ENCODE peak calls at places on chromosomes 12 and 14, in seven cellular contexts. One of them, this sample, is unnamed.

GRCh38 chr14:35963209-35963608 is 137.1 kb downstream of the BRMS1L start:
- DNase-seq in AG10803: no peak
- DNase-seq in aorta: no peak
- DNase-seq in cardiac fibroblast: no peak
- DNase-seq in foreskin fibroblast: no peak
- DNase-seq in left ventricle myocardium inferior: no peak
- DNase-seq in CD8-positive, alpha-beta memory T cell: no peak
- DNase-seq in this sample: no peak

GRCh38 chr14:21917699-21918436 is 244.2 kb upstream of the OR4E1 start:
- DNase-seq in AG10803: peak; percentile 34
- DNase-seq in aorta: no peak
- DNase-seq in cardiac fibroblast: peak; percentile 63
- DNase-seq in foreskin fibroblast: peak; percentile 1
- DNase-seq in left ventricle myocardium inferior: no peak
- DNase-seq in CD8-positive, alpha-beta memory T cell: no peak
- DNase-seq in this sample: peak; percentile 57

GRCh38 chr12:98345308-98345876 is 170.0 kb upstream of the TMPO start:
- DNase-seq in AG10803: no peak
- DNase-seq in aorta: no peak
- DNase-seq in cardiac fibroblast: no peak
- DNase-seq in foreskin fibroblast: no peak
- DNase-seq in left ventricle myocardium inferior: no peak
- DNase-seq in CD8-positive, alpha-beta memory T cell: no peak
- DNase-seq in this sample: no peak

GRCh38 chr12:132459270-132459669 is 30.7 kb upstream of the FBRSL1 start:
- DNase-seq in AG10803: no peak
- DNase-seq in aorta: no peak
- DNase-seq in cardiac fibroblast: no peak
- DNase-seq in foreskin fibroblast: no peak
- DNase-seq in left ventricle myocardium inferior: no peak
- DNase-seq in CD8-positive, alpha-beta memory T cell: no peak
- DNase-seq in this sample: no peak

GRCh38 chr12:25644964-25645363 is 91.9 kb upstream of the LMNTD1 start:
- DNase-seq in AG10803: peak; percentile 52
- DNase-seq in aorta: no peak
- DNase-seq in cardiac fibroblast: peak; percentile 18
- DNase-seq in foreskin fibroblast: peak; percentile 24
- DNase-seq in left ventricle myocardium inferior: no peak
- DNase-seq in CD8-positive, alpha-beta memory T cell: no peak
- DNase-seq in this sample: peak; percentile 64

GRCh38 chr12:98469108-98469507 is 46.3 kb upstream of the TMPO start:
- DNase-seq in AG10803: no peak
- DNase-seq in aorta: no peak
- DNase-seq in cardiac fibroblast: no peak
- DNase-seq in foreskin fibroblast: no peak
- DNase-seq in left ventricle myocardium inferior: no peak
- DNase-seq in CD8-positive, alpha-beta memory T cell: no peak
- DNase-seq in this sample: no peak

GRCh38 chr14:93941293-93941910 is 14.3 kb downstream of the FAM181A start:
- DNase-seq in AG10803: peak; percentile 22
- DNase-seq in aorta: peak; percentile 64
- DNase-seq in cardiac fibroblast: peak; percentile 53
- DNase-seq in foreskin fibroblast: peak; percentile 40
- DNase-seq in left ventricle myocardium inferior: no peak
- DNase-seq in CD8-positive, alpha-beta memory T cell: no peak
- DNase-seq in this sample: peak; percentile 13

GRCh38 chr14:100804558-100805309 is 21.2 kb upstream of the MEG3 start:
- DNase-seq in AG10803: no peak
- DNase-seq in aorta: peak; percentile 6
- DNase-seq in cardiac fibroblast: no peak
- DNase-seq in foreskin fibroblast: no peak
- DNase-seq in left ventricle myocardium inferior: no peak
- DNase-seq in CD8-positive, alpha-beta memory T cell: no peak
- DNase-seq in this sample: no peak

GRCh38 chr12:105053116-105053572 is 31.1 kb downstream of the ALDH1L2 start:
- DNase-seq in AG10803: peak; percentile 80
- DNase-seq in aorta: peak; percentile 75
- DNase-seq in cardiac fibroblast: peak; percentile 85
- DNase-seq in foreskin fibroblast: peak; percentile 75
- DNase-seq in left ventricle myocardium inferior: peak; percentile 58
- DNase-seq in CD8-positive, alpha-beta memory T cell: peak; percentile 52
- DNase-seq in this sample: peak; percentile 86

GRCh38 chr12:48814313-48815280 is 3.7 kb upstream of the CACNB3 start:
- DNase-seq in AG10803: peak; percentile 73
- DNase-seq in aorta: peak; percentile 90
- DNase-seq in cardiac fibroblast: peak; percentile 85
- DNase-seq in foreskin fibroblast: peak; percentile 82
- DNase-seq in left ventricle myocardium inferior: peak; percentile 84
- DNase-seq in CD8-positive, alpha-beta memory T cell: peak; percentile 69
- DNase-seq in this sample: peak; percentile 75

GRCh38 chr12:88420460-88420859 is 159.8 kb downstream of the KITLG start:
- DNase-seq in AG10803: peak; percentile 92
- DNase-seq in aorta: no peak
- DNase-seq in cardiac fibroblast: peak; percentile 78
- DNase-seq in foreskin fibroblast: peak; percentile 88
- DNase-seq in left ventricle myocardium inferior: no peak
- DNase-seq in CD8-positive, alpha-beta memory T cell: no peak
- DNase-seq in this sample: peak; percentile 96

GRCh38 chr14:105850853-105851581 is 324.6 kb downstream of the TMEM121 start:
- DNase-seq in AG10803: no peak
- DNase-seq in aorta: no peak
- DNase-seq in cardiac fibroblast: no peak
- DNase-seq in foreskin fibroblast: no peak
- DNase-seq in left ventricle myocardium inferior: no peak
- DNase-seq in CD8-positive, alpha-beta memory T cell: no peak
- DNase-seq in this sample: no peak

GRCh38 chr14:26596722-26597030 is 1.2 kb downstream of the NOVA1 start:
- DNase-seq in AG10803: no peak
- DNase-seq in aorta: no peak
- DNase-seq in cardiac fibroblast: peak; percentile 36
- DNase-seq in foreskin fibroblast: no peak
- DNase-seq in left ventricle myocardium inferior: peak; percentile 13
- DNase-seq in CD8-positive, alpha-beta memory T cell: no peak
- DNase-seq in this sample: peak; percentile 34

GRCh38 chr12:75699728-75700496 is 188.5 kb upstream of the KRR1 start:
- DNase-seq in AG10803: no peak
- DNase-seq in aorta: no peak
- DNase-seq in cardiac fibroblast: peak; percentile 89
- DNase-seq in foreskin fibroblast: peak; percentile 82
- DNase-seq in left ventricle myocardium inferior: no peak
- DNase-seq in CD8-positive, alpha-beta memory T cell: no peak
- DNase-seq in this sample: peak; percentile 79

GRCh38 chr14:21768116-21768874 is 94.7 kb upstream of the OR4E1 start:
- DNase-seq in AG10803: no peak
- DNase-seq in aorta: no peak
- DNase-seq in cardiac fibroblast: peak; percentile 12
- DNase-seq in foreskin fibroblast: no peak
- DNase-seq in left ventricle myocardium inferior: no peak
- DNase-seq in CD8-positive, alpha-beta memory T cell: no peak
- DNase-seq in this sample: no peak

GRCh38 chr14:61950340-61950739 is 188.1 kb downstream of the SNAPC1 start:
- DNase-seq in AG10803: no peak
- DNase-seq in aorta: no peak
- DNase-seq in cardiac fibroblast: no peak
- DNase-seq in foreskin fibroblast: peak; percentile 59
- DNase-seq in left ventricle myocardium inferior: no peak
- DNase-seq in CD8-positive, alpha-beta memory T cell: no peak
- DNase-seq in this sample: no peak

GRCh38 chr12:28767836-28768348 is 381.2 kb upstream of the FAR2 start:
- DNase-seq in AG10803: no peak
- DNase-seq in aorta: no peak
- DNase-seq in cardiac fibroblast: peak; percentile 12
- DNase-seq in foreskin fibroblast: no peak
- DNase-seq in left ventricle myocardium inferior: no peak
- DNase-seq in CD8-positive, alpha-beta memory T cell: no peak
- DNase-seq in this sample: peak; percentile 41

GRCh38 chr12:66139328-66139727 is 8.8 kb upstream of the LLPH start:
- DNase-seq in AG10803: no peak
- DNase-seq in aorta: no peak
- DNase-seq in cardiac fibroblast: no peak
- DNase-seq in foreskin fibroblast: no peak
- DNase-seq in left ventricle myocardium inferior: no peak
- DNase-seq in CD8-positive, alpha-beta memory T cell: no peak
- DNase-seq in this sample: no peak

DNA sequence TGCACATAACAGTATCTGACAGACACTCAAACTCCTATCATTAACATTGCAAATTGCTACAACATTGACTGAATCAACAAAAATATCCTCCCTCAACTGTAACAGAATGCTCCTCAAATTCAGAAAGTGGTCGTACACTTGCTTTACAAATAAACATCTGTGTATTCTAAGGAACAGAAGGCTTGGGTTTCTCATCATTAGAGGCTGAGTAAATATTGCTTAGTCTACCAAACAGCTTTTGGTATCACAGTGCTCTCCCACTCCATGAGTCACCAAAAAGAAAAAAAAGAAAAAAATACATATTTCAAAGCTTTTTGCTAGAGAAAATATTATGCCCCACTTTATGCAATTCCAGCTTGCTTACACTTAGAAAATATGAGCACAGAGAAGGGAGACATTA is 23.9 kb downstream of the FERMT2 start:
- DNase-seq in AG10803: peak; percentile 48
- DNase-seq in aorta: no peak
- DNase-seq in cardiac fibroblast: peak; percentile 51
- DNase-seq in foreskin fibroblast: peak; percentile 21
- DNase-seq in left ventricle myocardium inferior: no peak
- DNase-seq in CD8-positive, alpha-beta memory T cell: no peak
- DNase-seq in this sample: peak; percentile 70
- H3K4me3 ChIP-seq in AG10803: no peak overlapping the region
- H3K4me3 ChIP-seq in aorta: no peak overlapping the region
- H3K4me3 ChIP-seq in cardiac fibroblast: no peak overlapping the region
- H3K4me3 ChIP-seq in foreskin fibroblast: no peak overlapping the region
- H3K4me3 ChIP-seq in left ventricle myocardium inferior: no peak overlapping the region
- H3K4me3 ChIP-seq in CD8-positive, alpha-beta memory T cell: no peak overlapping the region
- H3K4me3 ChIP-seq in this sample: no peak overlapping the region

GRCh38 chr12:7642287-7642686 is 23.4 kb downstream of the APOBEC1 start:
- DNase-seq in AG10803: no peak
- DNase-seq in aorta: no peak
- DNase-seq in cardiac fibroblast: no peak
- DNase-seq in foreskin fibroblast: no peak
- DNase-seq in left ventricle myocardium inferior: no peak
- DNase-seq in CD8-positive, alpha-beta memory T cell: no peak
- DNase-seq in this sample: no peak

GRCh38 chr12:7637641-7638040 is 28.1 kb downstream of the APOBEC1 start:
- DNase-seq in AG10803: no peak
- DNase-seq in aorta: no peak
- DNase-seq in cardiac fibroblast: no peak
- DNase-seq in foreskin fibroblast: no peak
- DNase-seq in left ventricle myocardium inferior: no peak
- DNase-seq in CD8-positive, alpha-beta memory T cell: no peak
- DNase-seq in this sample: no peak

GRCh38 chr12:7638064-7638763 is 27.5 kb downstream of the APOBEC1 start:
- DNase-seq in AG10803: no peak
- DNase-seq in aorta: no peak
- DNase-seq in cardiac fibroblast: no peak
- DNase-seq in foreskin fibroblast: no peak
- DNase-seq in left ventricle myocardium inferior: no peak
- DNase-seq in CD8-positive, alpha-beta memory T cell: no peak
- DNase-seq in this sample: no peak

GRCh38 chr12:7642876-7643309 is 22.8 kb downstream of the APOBEC1 start:
- DNase-seq in AG10803: no peak
- DNase-seq in aorta: no peak
- DNase-seq in cardiac fibroblast: peak; percentile 17
- DNase-seq in foreskin fibroblast: no peak
- DNase-seq in left ventricle myocardium inferior: no peak
- DNase-seq in CD8-positive, alpha-beta memory T cell: no peak
- DNase-seq in this sample: peak; percentile 12

DNA sequence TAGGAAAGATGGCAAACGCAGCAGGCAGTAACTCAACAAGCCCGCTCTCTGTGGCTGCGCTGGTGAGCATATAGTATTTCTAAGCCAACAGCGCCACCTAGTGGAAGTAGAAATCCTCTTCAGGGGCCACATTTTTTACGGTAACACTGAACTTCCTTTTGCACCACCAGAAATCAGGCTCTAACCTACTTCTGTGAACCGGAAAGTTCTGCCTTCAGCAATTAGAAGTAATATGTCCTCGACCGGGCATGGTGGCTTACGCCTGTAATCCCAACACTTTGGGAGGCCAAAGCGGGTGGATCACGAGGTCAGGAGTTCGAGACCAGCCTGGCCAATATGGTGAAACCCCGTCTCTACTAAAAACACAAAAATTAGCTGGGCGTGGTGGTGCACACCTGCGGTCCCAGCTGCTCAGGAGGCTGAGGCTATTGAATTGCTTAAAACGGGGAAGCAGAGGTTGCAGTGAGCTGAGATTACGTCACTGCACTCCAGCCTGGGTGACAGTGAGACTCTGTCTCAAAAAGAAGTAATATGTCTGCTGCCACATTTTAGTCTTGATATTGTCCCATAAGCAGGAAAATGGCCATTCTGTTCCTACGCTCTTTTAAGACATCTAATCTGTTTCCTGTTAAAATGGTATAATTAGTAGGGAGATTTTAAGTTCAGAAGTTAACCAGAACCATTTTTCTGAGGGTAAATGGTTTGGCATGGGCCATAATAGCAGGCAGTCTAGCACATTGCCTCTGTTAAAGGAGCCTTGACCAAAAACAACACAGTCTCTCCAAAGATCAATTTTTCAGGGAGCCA is 26.7 kb downstream of the APOBEC1 start:
- DNase-seq in AG10803: peak; percentile 77
- DNase-seq in aorta: peak; percentile 82
- DNase-seq in cardiac fibroblast: peak; percentile 87
- DNase-seq in foreskin fibroblast: peak; percentile 64
- DNase-seq in left ventricle myocardium inferior: peak; percentile 33
- DNase-seq in CD8-positive, alpha-beta memory T cell: peak; percentile 54
- DNase-seq in this sample: peak; percentile 88
- H3K4me3 ChIP-seq in AG10803: peak overlapping the region; percentile 40
- H3K4me3 ChIP-seq in aorta: no peak overlapping the region
- H3K4me3 ChIP-seq in cardiac fibroblast: no peak overlapping the region
- H3K4me3 ChIP-seq in foreskin fibroblast: peak overlapping the region; percentile 30
- H3K4me3 ChIP-seq in left ventricle myocardium inferior: peak overlapping the region; percentile 59
- H3K4me3 ChIP-seq in CD8-positive, alpha-beta memory T cell: peak overlapping the region; percentile 36
- H3K4me3 ChIP-seq in this sample: peak overlapping the region; percentile 14

DNA sequence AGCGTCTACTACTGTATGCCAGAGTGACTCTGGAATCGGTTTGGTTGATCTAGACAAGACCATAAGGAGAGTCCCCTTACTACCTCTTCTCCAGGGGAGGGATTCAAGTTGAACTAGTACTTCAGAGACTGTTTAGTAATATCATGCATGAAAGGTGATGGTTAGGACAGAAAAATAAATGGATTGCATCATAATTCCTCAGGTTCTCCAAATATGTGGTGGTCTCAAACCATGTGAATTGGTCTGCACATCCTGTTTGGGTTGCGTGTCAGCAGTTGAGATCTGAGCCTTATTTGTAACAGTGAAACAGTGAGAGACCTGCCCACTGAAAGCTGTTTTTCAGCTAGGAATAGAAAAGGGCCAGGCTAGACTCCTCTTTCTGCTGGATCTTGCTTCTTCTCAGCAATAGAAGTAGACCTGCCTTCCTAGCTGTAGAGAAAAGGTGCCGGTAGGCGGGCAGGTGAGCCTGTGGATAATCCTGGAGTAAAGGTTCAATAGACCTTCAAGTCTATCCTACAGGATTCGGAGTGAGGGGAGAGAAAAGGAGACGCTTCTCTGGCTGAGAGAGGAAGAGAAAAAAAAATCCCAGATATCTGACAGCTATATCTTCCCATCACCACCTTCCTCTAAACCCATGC is 258.5 kb upstream of the E2F7 start:
- DNase-seq in AG10803: no peak
- DNase-seq in aorta: no peak
- DNase-seq in cardiac fibroblast: no peak
- DNase-seq in foreskin fibroblast: no peak
- DNase-seq in left ventricle myocardium inferior: no peak
- DNase-seq in CD8-positive, alpha-beta memory T cell: no peak
- DNase-seq in this sample: no peak
- H3K4me3 ChIP-seq in AG10803: peak overlapping the region; percentile 84
- H3K4me3 ChIP-seq in aorta: no peak overlapping the region
- H3K4me3 ChIP-seq in cardiac fibroblast: no peak overlapping the region
- H3K4me3 ChIP-seq in foreskin fibroblast: peak overlapping the region; percentile 91
- H3K4me3 ChIP-seq in left ventricle myocardium inferior: peak overlapping the region; percentile 78
- H3K4me3 ChIP-seq in CD8-positive, alpha-beta memory T cell: no peak overlapping the region
- H3K4me3 ChIP-seq in this sample: no peak overlapping the region

GRCh38 chr14:60510976-60511599 is 2.1 kb downstream of the SIX6 start:
- DNase-seq in AG10803: no peak
- DNase-seq in aorta: no peak
- DNase-seq in cardiac fibroblast: no peak
- DNase-seq in foreskin fibroblast: no peak
- DNase-seq in left ventricle myocardium inferior: no peak
- DNase-seq in CD8-positive, alpha-beta memory T cell: no peak
- DNase-seq in this sample: no peak
- H3K4me3 ChIP-seq in AG10803: no peak overlapping the region
- H3K4me3 ChIP-seq in aorta: no peak overlapping the region
- H3K4me3 ChIP-seq in cardiac fibroblast: no peak overlapping the region
- H3K4me3 ChIP-seq in foreskin fibroblast: no peak overlapping the region
- H3K4me3 ChIP-seq in left ventricle myocardium inferior: peak overlapping the region; percentile 45
- H3K4me3 ChIP-seq in CD8-positive, alpha-beta memory T cell: no peak overlapping the region
- H3K4me3 ChIP-seq in this sample: no peak overlapping the region